ENCODE peak calls at places on chromosome 7, in nine cellular contexts. K, I, U, Y, F, S, C, J and Q are unnamed samples.

GRCh38 chr7:2830609-2831376 is 13.3 kb downstream of the GNA12 start:
- DNase-seq in K (no peak), I (no peak), U (no peak), Y (no peak), F (no peak), S (no peak), C (no peak), J (no peak), Q (no peak)

GRCh38 chr7:132511921-132512320 is 64.3 kb downstream of the PLXNA4 start:
- DNase-seq in K (no peak), I (no peak), U (no peak), Y (no peak), F (no peak), S (no peak), C (no peak), J (no peak), Q (no peak)

GRCh38 chr7:51369746-51370145 is 53.1 kb upstream of the COBL start:
- DNase-seq in K (no peak), I (no peak), U (no peak), Y (no peak), F (no peak), S (no peak), C (no peak), J (peak), Q (no peak)

GRCh38 chr7:28018446-28018845 is 162.1 kb downstream of the JAZF1 start:
- DNase-seq in K (no peak), I (no peak), U (no peak), Y (no peak), F (no peak), S (no peak), C (no peak), J (no peak), Q (no peak)

GRCh38 chr7:19522486-19522885 is 186.4 kb downstream of the POLR1F start:
- DNase-seq in K (no peak), I (no peak), U (no peak), Y (no peak), F (no peak), S (no peak), C (no peak), J (no peak), Q (no peak)

GRCh38 chr7:98630770-98631169 is 13.7 kb downstream of the NPTX2 start:
- DNase-seq in K (no peak), I (no peak), U (no peak), Y (no peak), F (no peak), S (no peak), C (no peak), J (peak), Q (no peak)

GRCh38 chr7:45145881-45146280 is 11.7 kb upstream of the RAMP3 start:
- DNase-seq in K (no peak), I (no peak), U (peak), Y (no peak), F (no peak), S (no peak), C (peak), J (peak), Q (no peak)

GRCh38 chr7:100483101-100483727 is 513 bp upstream of the NYAP1 start:
- DNase-seq in K (peak), I (peak), U (no peak), Y (peak), F (peak), S (no peak), C (peak), J (peak), Q (no peak)

GRCh38 chr7:2288986-2289611 is 25.1 kb downstream of the SNX8 start:
- DNase-seq in K (no peak), I (no peak), U (no peak), Y (no peak), F (no peak), S (no peak), C (no peak), J (no peak), Q (no peak)

GRCh38 chr7:116215550-116215949 is 5.2 kb downstream of the TES start:
- DNase-seq in K (no peak), I (no peak), U (no peak), Y (no peak), F (no peak), S (no peak), C (no peak), J (no peak), Q (no peak)

GRCh38 chr7:101606176-101606923 is 22.7 kb downstream of the MYL10 start:
- DNase-seq in K (no peak), I (no peak), U (no peak), Y (no peak), F (no peak), S (no peak), C (peak), J (no peak), Q (no peak)
- H3K27ac ChIP-seq in K (no peak), I (no peak), U (no peak), Y (peak), F (no peak), S (no peak), C (no peak), J (no peak), Q (no peak)

GRCh38 chr7:143085109-143085508 is 33.0 kb downstream of the OR6V1 start:
- DNase-seq in K (no peak), I (no peak), U (no peak), Y (no peak), F (no peak), S (no peak), C (no peak), J (no peak), Q (no peak)
- H3K27ac ChIP-seq in K (no peak), I (no peak), U (no peak), Y (no peak), F (no peak), S (no peak), C (peak), J (no peak), Q (no peak)

GRCh38 chr7:135956393-135956792 is 20.8 kb downstream of the MTPN start:
- DNase-seq in K (no peak), I (no peak), U (no peak), Y (no peak), F (no peak), S (no peak), C (no peak), J (no peak), Q (no peak)
- H3K27ac ChIP-seq in K (no peak), I (no peak), U (no peak), Y (no peak), F (no peak), S (no peak), C (no peak), J (no peak), Q (no peak)

GRCh38 chr7:77631820-77632219 is 64.4 kb upstream of the RSBN1L start:
- DNase-seq in K (no peak), I (no peak), U (no peak), Y (no peak), F (no peak), S (no peak), C (no peak), J (no peak), Q (no peak)
- H3K27ac ChIP-seq in K (no peak), I (no peak), U (no peak), Y (no peak), F (no peak), S (no peak), C (no peak), J (no peak), Q (no peak)

GRCh38 chr7:992742-993607 is 10.0 kb downstream of the CYP2W1 start:
- DNase-seq in K (peak), I (peak), U (peak), Y (peak), F (peak), S (peak), C (peak), J (peak), Q (peak)
- H3K27ac ChIP-seq in K (no peak), I (no peak), U (no peak), Y (no peak), F (no peak), S (no peak), C (no peak), J (no peak), Q (no peak)

GRCh38 chr7:130891254-130892094 is 157.5 kb upstream of the KLF14 start:
- DNase-seq in K (no peak), I (peak), U (no peak), Y (no peak), F (no peak), S (no peak), C (no peak), J (no peak), Q (no peak)
- H3K27ac ChIP-seq in K (peak), I (peak), U (peak), Y (no peak), F (no peak), S (no peak), C (peak), J (no peak), Q (peak)

DNA sequence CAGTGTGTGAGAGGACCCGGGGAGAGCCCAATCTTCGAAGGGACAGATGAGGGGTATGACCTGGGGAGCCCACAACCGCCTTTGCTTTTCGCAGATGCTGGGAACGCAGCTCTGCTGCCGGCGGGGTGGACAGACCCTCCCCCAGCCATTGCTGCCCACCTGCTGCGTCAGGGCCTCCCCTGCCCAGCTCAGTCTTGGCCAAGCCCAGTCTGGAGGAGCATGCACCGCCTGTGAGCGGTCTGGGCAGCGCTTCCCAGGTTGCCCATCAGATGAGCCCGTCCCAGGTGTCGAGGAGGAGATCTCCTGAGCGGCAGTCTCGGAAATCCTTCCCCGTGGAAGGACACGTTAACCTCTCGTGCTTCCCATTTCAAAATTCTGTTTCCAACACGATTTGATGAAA is 17.3 kb upstream of the AP5Z1 start:
- DNase-seq in K (no peak), I (no peak), U (no peak), Y (no peak), F (no peak), S (no peak), C (no peak), J (no peak), Q (no peak)
- H3K27ac ChIP-seq in K (no peak), I (no peak), U (no peak), Y (no peak), F (no peak), S (no peak), C (no peak), J (no peak), Q (no peak)

GRCh38 chr7:107404740-107405537 is 64.9 kb upstream of the GPR22 start:
- DNase-seq in K (no peak), I (no peak), U (no peak), Y (peak), F (no peak), S (no peak), C (no peak), J (no peak), Q (no peak)
- H3K27ac ChIP-seq in K (no peak), I (no peak), U (no peak), Y (no peak), F (no peak), S (no peak), C (no peak), J (no peak), Q (peak)

GRCh38 chr7:25495342-25495855 is 267.1 kb upstream of the NPVF start:
- DNase-seq in K (no peak), I (peak), U (no peak), Y (peak), F (no peak), S (no peak), C (no peak), J (peak), Q (no peak)

GRCh38 chr7:25493811-25494366 is 265.6 kb upstream of the NPVF start:
- DNase-seq in K (no peak), I (no peak), U (no peak), Y (no peak), F (no peak), S (no peak), C (no peak), J (no peak), Q (no peak)

GRCh38 chr7:25495905-25496304 is 267.6 kb upstream of the NPVF start:
- DNase-seq in K (no peak), I (no peak), U (no peak), Y (no peak), F (no peak), S (no peak), C (no peak), J (no peak), Q (no peak)

DNA sequence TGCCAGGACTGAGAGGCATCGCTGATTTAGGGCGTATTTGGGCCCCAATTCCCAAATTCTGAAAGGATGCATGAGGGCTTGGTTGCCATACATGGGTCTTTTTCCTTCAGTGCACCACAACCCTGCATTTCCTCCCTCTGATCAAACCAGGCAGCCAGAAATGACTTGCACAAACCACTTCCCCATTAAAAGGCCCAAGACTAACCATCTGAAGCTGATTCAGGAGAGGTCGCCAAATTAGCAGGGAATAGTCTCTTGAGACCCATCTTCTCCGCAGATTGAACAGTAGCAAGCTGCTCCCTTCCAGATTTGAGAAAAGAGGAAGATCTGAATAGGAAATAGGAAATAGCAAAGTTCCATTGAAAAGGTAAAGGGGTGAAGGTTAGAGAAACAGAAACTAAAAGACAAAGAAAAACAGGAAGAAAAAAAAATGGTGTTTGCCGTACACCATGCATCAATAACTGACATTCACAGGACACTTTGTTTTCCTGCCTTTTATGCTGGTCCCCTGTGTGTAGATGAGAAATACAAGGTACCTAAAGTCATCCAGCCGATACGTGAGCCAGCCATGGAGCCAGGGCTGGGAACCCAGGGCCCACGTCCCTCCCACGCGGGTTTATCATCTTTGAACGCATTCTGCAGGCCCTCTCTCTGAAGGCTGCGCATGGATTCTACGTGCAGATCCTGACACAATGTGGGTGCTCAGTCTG is 268.3 kb upstream of the NPVF start:
- DNase-seq in K (no peak), I (no peak), U (no peak), Y (no peak), F (no peak), S (no peak), C (no peak), J (no peak), Q (no peak)
- H3K27ac ChIP-seq in K (no peak), I (no peak), U (no peak), Y (no peak), F (no peak), S (no peak), C (peak), J (peak), Q (no peak)

DNA sequence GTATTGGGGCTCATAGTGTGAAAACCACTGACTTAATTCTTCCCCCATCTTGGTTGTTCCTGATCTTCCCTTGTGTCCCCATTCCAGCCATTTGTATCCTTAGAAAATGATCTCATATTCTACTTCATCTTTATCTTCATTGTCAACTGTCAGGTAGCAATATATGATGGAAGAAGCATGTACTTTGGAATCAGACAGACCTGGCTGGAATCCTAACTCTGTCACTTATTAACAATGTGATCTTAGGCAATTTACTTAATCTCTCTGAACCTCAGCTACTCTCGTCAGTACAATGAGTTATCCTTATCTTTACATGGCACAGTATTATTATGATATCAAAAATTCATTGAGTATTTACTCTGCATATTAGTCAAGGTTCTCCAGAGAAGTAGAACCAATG is 10.1 kb downstream of the CFTR start:
- DNase-seq in K (no peak), I (no peak), U (no peak), Y (no peak), F (no peak), S (no peak), C (no peak), J (no peak), Q (no peak)
- H3K27ac ChIP-seq in K (no peak), I (no peak), U (no peak), Y (no peak), F (no peak), S (no peak), C (no peak), J (no peak), Q (no peak)